ENCODE peak calls at places on chromosomes 7 and 10, in seven cellular contexts. One of them, this sample, is unnamed.

GRCh38 chr10:35335133-35335532 is 1.2 kb upstream of the CCNY start:
- DNase-seq in activated CD8-positive, alpha-beta memory T cell treated with anti-CD3 and anti-CD28 coated beads, Interleukin-2, amount 10 ng/mL, durations not matched to agents 7 days and 5 days: no peak
- DNase-seq in HS-27A: no peak
- DNase-seq in GM12892: no peak
- DNase-seq in left cardiac atrium: no peak
- DNase-seq in cerebellar cortex: no peak
- DNase-seq in stimulated activated CD4-positive, alpha-beta T cell treated with anti-CD3 and anti-CD28 coated beads, Interleukin-15, amount 100 ng/mL, for 1 hour: no peak
- DNase-seq in this sample: no peak

GRCh38 chr7:145269418-145270161 is 433.7 kb upstream of the TPK1 start:
- DNase-seq in activated CD8-positive, alpha-beta memory T cell treated with anti-CD3 and anti-CD28 coated beads, Interleukin-2, amount 10 ng/mL, durations not matched to agents 7 days and 5 days: no peak
- DNase-seq in HS-27A: no peak
- DNase-seq in GM12892: no peak
- DNase-seq in left cardiac atrium: no peak
- DNase-seq in cerebellar cortex: no peak
- DNase-seq in stimulated activated CD4-positive, alpha-beta T cell treated with anti-CD3 and anti-CD28 coated beads, Interleukin-15, amount 100 ng/mL, for 1 hour: no peak
- DNase-seq in this sample: no peak

GRCh38 chr10:13882112-13882711 is 295.4 kb downstream of the PRPF18 start:
- DNase-seq in activated CD8-positive, alpha-beta memory T cell treated with anti-CD3 and anti-CD28 coated beads, Interleukin-2, amount 10 ng/mL, durations not matched to agents 7 days and 5 days: no peak
- DNase-seq in HS-27A: peak
- DNase-seq in GM12892: no peak
- DNase-seq in left cardiac atrium: peak
- DNase-seq in cerebellar cortex: peak
- DNase-seq in stimulated activated CD4-positive, alpha-beta T cell treated with anti-CD3 and anti-CD28 coated beads, Interleukin-15, amount 100 ng/mL, for 1 hour: no peak
- DNase-seq in this sample: no peak

GRCh38 chr7:118245267-118246040 is 20.9 kb downstream of the ANKRD7 start:
- DNase-seq in activated CD8-positive, alpha-beta memory T cell treated with anti-CD3 and anti-CD28 coated beads, Interleukin-2, amount 10 ng/mL, durations not matched to agents 7 days and 5 days: peak
- DNase-seq in HS-27A: no peak
- DNase-seq in GM12892: no peak
- DNase-seq in left cardiac atrium: no peak
- DNase-seq in cerebellar cortex: no peak
- DNase-seq in stimulated activated CD4-positive, alpha-beta T cell treated with anti-CD3 and anti-CD28 coated beads, Interleukin-15, amount 100 ng/mL, for 1 hour: no peak
- DNase-seq in this sample: no peak

GRCh38 chr7:135795846-135796570 is 47.4 kb upstream of the FAM180A start:
- DNase-seq in activated CD8-positive, alpha-beta memory T cell treated with anti-CD3 and anti-CD28 coated beads, Interleukin-2, amount 10 ng/mL, durations not matched to agents 7 days and 5 days: no peak
- DNase-seq in HS-27A: no peak
- DNase-seq in GM12892: no peak
- DNase-seq in left cardiac atrium: no peak
- DNase-seq in cerebellar cortex: no peak
- DNase-seq in stimulated activated CD4-positive, alpha-beta T cell treated with anti-CD3 and anti-CD28 coated beads, Interleukin-15, amount 100 ng/mL, for 1 hour: no peak
- DNase-seq in this sample: no peak

GRCh38 chr7:23471090-23471859 is 984 bp upstream of the IGF2BP3 start:
- DNase-seq in activated CD8-positive, alpha-beta memory T cell treated with anti-CD3 and anti-CD28 coated beads, Interleukin-2, amount 10 ng/mL, durations not matched to agents 7 days and 5 days: peak
- DNase-seq in HS-27A: no peak
- DNase-seq in GM12892: peak
- DNase-seq in left cardiac atrium: no peak
- DNase-seq in cerebellar cortex: peak
- DNase-seq in stimulated activated CD4-positive, alpha-beta T cell treated with anti-CD3 and anti-CD28 coated beads, Interleukin-15, amount 100 ng/mL, for 1 hour: no peak
- DNase-seq in this sample: peak

GRCh38 chr7:121334875-121335648 is 6.3 kb downstream of the WNT16 start:
- DNase-seq in activated CD8-positive, alpha-beta memory T cell treated with anti-CD3 and anti-CD28 coated beads, Interleukin-2, amount 10 ng/mL, durations not matched to agents 7 days and 5 days: no peak
- DNase-seq in HS-27A: no peak
- DNase-seq in GM12892: no peak
- DNase-seq in left cardiac atrium: no peak
- DNase-seq in cerebellar cortex: no peak
- DNase-seq in stimulated activated CD4-positive, alpha-beta T cell treated with anti-CD3 and anti-CD28 coated beads, Interleukin-15, amount 100 ng/mL, for 1 hour: no peak
- DNase-seq in this sample: no peak

GRCh38 chr10:61096056-61096455 is 152.1 kb upstream of the RHOBTB1 start:
- DNase-seq in activated CD8-positive, alpha-beta memory T cell treated with anti-CD3 and anti-CD28 coated beads, Interleukin-2, amount 10 ng/mL, durations not matched to agents 7 days and 5 days: no peak
- DNase-seq in HS-27A: no peak
- DNase-seq in GM12892: no peak
- DNase-seq in left cardiac atrium: no peak
- DNase-seq in cerebellar cortex: no peak
- DNase-seq in stimulated activated CD4-positive, alpha-beta T cell treated with anti-CD3 and anti-CD28 coated beads, Interleukin-15, amount 100 ng/mL, for 1 hour: no peak
- DNase-seq in this sample: no peak

GRCh38 chr7:12712236-12712635 is 24.8 kb downstream of the ARL4A start:
- DNase-seq in activated CD8-positive, alpha-beta memory T cell treated with anti-CD3 and anti-CD28 coated beads, Interleukin-2, amount 10 ng/mL, durations not matched to agents 7 days and 5 days: no peak
- DNase-seq in HS-27A: no peak
- DNase-seq in GM12892: no peak
- DNase-seq in left cardiac atrium: no peak
- DNase-seq in cerebellar cortex: no peak
- DNase-seq in stimulated activated CD4-positive, alpha-beta T cell treated with anti-CD3 and anti-CD28 coated beads, Interleukin-15, amount 100 ng/mL, for 1 hour: no peak
- DNase-seq in this sample: no peak

GRCh38 chr7:613442-614140 is 93.9 kb upstream of the PDGFA start:
- DNase-seq in activated CD8-positive, alpha-beta memory T cell treated with anti-CD3 and anti-CD28 coated beads, Interleukin-2, amount 10 ng/mL, durations not matched to agents 7 days and 5 days: no peak
- DNase-seq in HS-27A: no peak
- DNase-seq in GM12892: no peak
- DNase-seq in left cardiac atrium: no peak
- DNase-seq in cerebellar cortex: no peak
- DNase-seq in stimulated activated CD4-positive, alpha-beta T cell treated with anti-CD3 and anti-CD28 coated beads, Interleukin-15, amount 100 ng/mL, for 1 hour: no peak
- DNase-seq in this sample: no peak

GRCh38 chr7:55838595-55838994 is 24.0 kb downstream of the SEPTIN14 start:
- DNase-seq in activated CD8-positive, alpha-beta memory T cell treated with anti-CD3 and anti-CD28 coated beads, Interleukin-2, amount 10 ng/mL, durations not matched to agents 7 days and 5 days: no peak
- DNase-seq in HS-27A: no peak
- DNase-seq in GM12892: no peak
- DNase-seq in left cardiac atrium: no peak
- DNase-seq in cerebellar cortex: no peak
- DNase-seq in stimulated activated CD4-positive, alpha-beta T cell treated with anti-CD3 and anti-CD28 coated beads, Interleukin-15, amount 100 ng/mL, for 1 hour: no peak
- DNase-seq in this sample: no peak

GRCh38 chr7:117047496-117047895 is 94.2 kb downstream of the ST7 start:
- DNase-seq in activated CD8-positive, alpha-beta memory T cell treated with anti-CD3 and anti-CD28 coated beads, Interleukin-2, amount 10 ng/mL, durations not matched to agents 7 days and 5 days: no peak
- DNase-seq in HS-27A: no peak
- DNase-seq in GM12892: no peak
- DNase-seq in left cardiac atrium: no peak
- DNase-seq in cerebellar cortex: no peak
- DNase-seq in stimulated activated CD4-positive, alpha-beta T cell treated with anti-CD3 and anti-CD28 coated beads, Interleukin-15, amount 100 ng/mL, for 1 hour: no peak
- DNase-seq in this sample: no peak

GRCh38 chr7:39667354-39667923 is 44.1 kb downstream of the RALA start:
- DNase-seq in activated CD8-positive, alpha-beta memory T cell treated with anti-CD3 and anti-CD28 coated beads, Interleukin-2, amount 10 ng/mL, durations not matched to agents 7 days and 5 days: no peak
- DNase-seq in HS-27A: no peak
- DNase-seq in GM12892: no peak
- DNase-seq in left cardiac atrium: no peak
- DNase-seq in cerebellar cortex: peak
- DNase-seq in stimulated activated CD4-positive, alpha-beta T cell treated with anti-CD3 and anti-CD28 coated beads, Interleukin-15, amount 100 ng/mL, for 1 hour: no peak
- DNase-seq in this sample: no peak

GRCh38 chr10:13690281-13690825 is 103.6 kb downstream of the PRPF18 start:
- DNase-seq in activated CD8-positive, alpha-beta memory T cell treated with anti-CD3 and anti-CD28 coated beads, Interleukin-2, amount 10 ng/mL, durations not matched to agents 7 days and 5 days: no peak
- DNase-seq in HS-27A: no peak
- DNase-seq in GM12892: peak
- DNase-seq in left cardiac atrium: no peak
- DNase-seq in cerebellar cortex: no peak
- DNase-seq in stimulated activated CD4-positive, alpha-beta T cell treated with anti-CD3 and anti-CD28 coated beads, Interleukin-15, amount 100 ng/mL, for 1 hour: no peak
- DNase-seq in this sample: no peak

GRCh38 chr10:73965890-73966768 is 31.8 kb upstream of the VCL start:
- DNase-seq in activated CD8-positive, alpha-beta memory T cell treated with anti-CD3 and anti-CD28 coated beads, Interleukin-2, amount 10 ng/mL, durations not matched to agents 7 days and 5 days: no peak
- DNase-seq in HS-27A: peak
- DNase-seq in GM12892: no peak
- DNase-seq in left cardiac atrium: peak
- DNase-seq in cerebellar cortex: peak
- DNase-seq in stimulated activated CD4-positive, alpha-beta T cell treated with anti-CD3 and anti-CD28 coated beads, Interleukin-15, amount 100 ng/mL, for 1 hour: no peak
- DNase-seq in this sample: no peak

GRCh38 chr10:102718220-102718619 is 3.8 kb downstream of the SFXN2 start:
- DNase-seq in activated CD8-positive, alpha-beta memory T cell treated with anti-CD3 and anti-CD28 coated beads, Interleukin-2, amount 10 ng/mL, durations not matched to agents 7 days and 5 days: no peak
- DNase-seq in HS-27A: no peak
- DNase-seq in GM12892: no peak
- DNase-seq in left cardiac atrium: no peak
- DNase-seq in cerebellar cortex: peak
- DNase-seq in stimulated activated CD4-positive, alpha-beta T cell treated with anti-CD3 and anti-CD28 coated beads, Interleukin-15, amount 100 ng/mL, for 1 hour: no peak
- DNase-seq in this sample: no peak

GRCh38 chr7:7438851-7439250 is 96.8 kb downstream of the COL28A1 start:
- DNase-seq in activated CD8-positive, alpha-beta memory T cell treated with anti-CD3 and anti-CD28 coated beads, Interleukin-2, amount 10 ng/mL, durations not matched to agents 7 days and 5 days: no peak
- DNase-seq in HS-27A: peak
- DNase-seq in GM12892: no peak
- DNase-seq in left cardiac atrium: no peak
- DNase-seq in cerebellar cortex: no peak
- DNase-seq in stimulated activated CD4-positive, alpha-beta T cell treated with anti-CD3 and anti-CD28 coated beads, Interleukin-15, amount 100 ng/mL, for 1 hour: no peak
- DNase-seq in this sample: no peak

GRCh38 chr7:31075006-31075405 is 22.9 kb downstream of the ADCYAP1R1 start:
- DNase-seq in activated CD8-positive, alpha-beta memory T cell treated with anti-CD3 and anti-CD28 coated beads, Interleukin-2, amount 10 ng/mL, durations not matched to agents 7 days and 5 days: no peak
- DNase-seq in HS-27A: no peak
- DNase-seq in GM12892: no peak
- DNase-seq in left cardiac atrium: no peak
- DNase-seq in cerebellar cortex: no peak
- DNase-seq in stimulated activated CD4-positive, alpha-beta T cell treated with anti-CD3 and anti-CD28 coated beads, Interleukin-15, amount 100 ng/mL, for 1 hour: no peak
- DNase-seq in this sample: no peak

GRCh38 chr7:41046221-41046761 is 656.6 kb downstream of the INHBA start:
- DNase-seq in activated CD8-positive, alpha-beta memory T cell treated with anti-CD3 and anti-CD28 coated beads, Interleukin-2, amount 10 ng/mL, durations not matched to agents 7 days and 5 days: no peak
- DNase-seq in HS-27A: no peak
- DNase-seq in GM12892: no peak
- DNase-seq in left cardiac atrium: peak
- DNase-seq in cerebellar cortex: no peak
- DNase-seq in stimulated activated CD4-positive, alpha-beta T cell treated with anti-CD3 and anti-CD28 coated beads, Interleukin-15, amount 100 ng/mL, for 1 hour: no peak
- DNase-seq in this sample: no peak

GRCh38 chr10:59383436-59383835 is 21.1 kb upstream of the FAM13C start:
- DNase-seq in activated CD8-positive, alpha-beta memory T cell treated with anti-CD3 and anti-CD28 coated beads, Interleukin-2, amount 10 ng/mL, durations not matched to agents 7 days and 5 days: no peak
- DNase-seq in HS-27A: no peak
- DNase-seq in GM12892: no peak
- DNase-seq in left cardiac atrium: no peak
- DNase-seq in cerebellar cortex: no peak
- DNase-seq in stimulated activated CD4-positive, alpha-beta T cell treated with anti-CD3 and anti-CD28 coated beads, Interleukin-15, amount 100 ng/mL, for 1 hour: no peak
- DNase-seq in this sample: no peak

GRCh38 chr10:3904419-3904975 is 119.5 kb upstream of the KLF6 start:
- DNase-seq in activated CD8-positive, alpha-beta memory T cell treated with anti-CD3 and anti-CD28 coated beads, Interleukin-2, amount 10 ng/mL, durations not matched to agents 7 days and 5 days: no peak
- DNase-seq in HS-27A: no peak
- DNase-seq in GM12892: no peak
- DNase-seq in left cardiac atrium: no peak
- DNase-seq in cerebellar cortex: no peak
- DNase-seq in stimulated activated CD4-positive, alpha-beta T cell treated with anti-CD3 and anti-CD28 coated beads, Interleukin-15, amount 100 ng/mL, for 1 hour: no peak
- DNase-seq in this sample: no peak

GRCh38 chr10:132453470-132453861 is 56.5 kb downstream of the PWWP2B start:
- DNase-seq in activated CD8-positive, alpha-beta memory T cell treated with anti-CD3 and anti-CD28 coated beads, Interleukin-2, amount 10 ng/mL, durations not matched to agents 7 days and 5 days: no peak
- DNase-seq in HS-27A: no peak
- DNase-seq in GM12892: no peak
- DNase-seq in left cardiac atrium: no peak
- DNase-seq in cerebellar cortex: no peak
- DNase-seq in stimulated activated CD4-positive, alpha-beta T cell treated with anti-CD3 and anti-CD28 coated beads, Interleukin-15, amount 100 ng/mL, for 1 hour: no peak
- DNase-seq in this sample: no peak

GRCh38 chr10:33616921-33617320 is 282.5 kb upstream of the NRP1 start:
- DNase-seq in activated CD8-positive, alpha-beta memory T cell treated with anti-CD3 and anti-CD28 coated beads, Interleukin-2, amount 10 ng/mL, durations not matched to agents 7 days and 5 days: no peak
- DNase-seq in HS-27A: no peak
- DNase-seq in GM12892: no peak
- DNase-seq in left cardiac atrium: no peak
- DNase-seq in cerebellar cortex: no peak
- DNase-seq in stimulated activated CD4-positive, alpha-beta T cell treated with anti-CD3 and anti-CD28 coated beads, Interleukin-15, amount 100 ng/mL, for 1 hour: no peak
- DNase-seq in this sample: no peak

GRCh38 chr7:25215694-25216335 is 12.5 kb downstream of the NPVF start:
- DNase-seq in activated CD8-positive, alpha-beta memory T cell treated with anti-CD3 and anti-CD28 coated beads, Interleukin-2, amount 10 ng/mL, durations not matched to agents 7 days and 5 days: no peak
- DNase-seq in HS-27A: no peak
- DNase-seq in GM12892: no peak
- DNase-seq in left cardiac atrium: no peak
- DNase-seq in cerebellar cortex: peak
- DNase-seq in stimulated activated CD4-positive, alpha-beta T cell treated with anti-CD3 and anti-CD28 coated beads, Interleukin-15, amount 100 ng/mL, for 1 hour: no peak
- DNase-seq in this sample: no peak

GRCh38 chr7:822692-823276 is 9.5 kb upstream of the SUN1 start:
- DNase-seq in activated CD8-positive, alpha-beta memory T cell treated with anti-CD3 and anti-CD28 coated beads, Interleukin-2, amount 10 ng/mL, durations not matched to agents 7 days and 5 days: no peak
- DNase-seq in HS-27A: no peak
- DNase-seq in GM12892: no peak
- DNase-seq in left cardiac atrium: peak
- DNase-seq in cerebellar cortex: no peak
- DNase-seq in stimulated activated CD4-positive, alpha-beta T cell treated with anti-CD3 and anti-CD28 coated beads, Interleukin-15, amount 100 ng/mL, for 1 hour: no peak
- DNase-seq in this sample: no peak

GRCh38 chr7:17557305-17557704 is 258.9 kb downstream of the AHR start:
- DNase-seq in activated CD8-positive, alpha-beta memory T cell treated with anti-CD3 and anti-CD28 coated beads, Interleukin-2, amount 10 ng/mL, durations not matched to agents 7 days and 5 days: no peak
- DNase-seq in HS-27A: no peak
- DNase-seq in GM12892: no peak
- DNase-seq in left cardiac atrium: no peak
- DNase-seq in cerebellar cortex: no peak
- DNase-seq in stimulated activated CD4-positive, alpha-beta T cell treated with anti-CD3 and anti-CD28 coated beads, Interleukin-15, amount 100 ng/mL, for 1 hour: no peak
- DNase-seq in this sample: no peak

GRCh38 chr7:141551773-141552162 is 558 bp downstream of the AGK start:
- DNase-seq in activated CD8-positive, alpha-beta memory T cell treated with anti-CD3 and anti-CD28 coated beads, Interleukin-2, amount 10 ng/mL, durations not matched to agents 7 days and 5 days: no peak
- DNase-seq in HS-27A: no peak
- DNase-seq in GM12892: no peak
- DNase-seq in left cardiac atrium: no peak
- DNase-seq in cerebellar cortex: peak
- DNase-seq in stimulated activated CD4-positive, alpha-beta T cell treated with anti-CD3 and anti-CD28 coated beads, Interleukin-15, amount 100 ng/mL, for 1 hour: no peak
- DNase-seq in this sample: no peak

GRCh38 chr10:132151951-132152505 is 34.7 kb upstream of the DPYSL4 start:
- DNase-seq in activated CD8-positive, alpha-beta memory T cell treated with anti-CD3 and anti-CD28 coated beads, Interleukin-2, amount 10 ng/mL, durations not matched to agents 7 days and 5 days: no peak
- DNase-seq in HS-27A: no peak
- DNase-seq in GM12892: no peak
- DNase-seq in left cardiac atrium: peak
- DNase-seq in cerebellar cortex: no peak
- DNase-seq in stimulated activated CD4-positive, alpha-beta T cell treated with anti-CD3 and anti-CD28 coated beads, Interleukin-15, amount 100 ng/mL, for 1 hour: no peak
- DNase-seq in this sample: no peak

GRCh38 chr7:43058271-43059066 is 54.0 kb upstream of the HECW1 start:
- DNase-seq in activated CD8-positive, alpha-beta memory T cell treated with anti-CD3 and anti-CD28 coated beads, Interleukin-2, amount 10 ng/mL, durations not matched to agents 7 days and 5 days: no peak
- DNase-seq in HS-27A: no peak
- DNase-seq in GM12892: peak
- DNase-seq in left cardiac atrium: no peak
- DNase-seq in cerebellar cortex: no peak
- DNase-seq in stimulated activated CD4-positive, alpha-beta T cell treated with anti-CD3 and anti-CD28 coated beads, Interleukin-15, amount 100 ng/mL, for 1 hour: no peak
- DNase-seq in this sample: no peak

GRCh38 chr7:4470246-4470645 is 211.8 kb upstream of the FOXK1 start:
- DNase-seq in activated CD8-positive, alpha-beta memory T cell treated with anti-CD3 and anti-CD28 coated beads, Interleukin-2, amount 10 ng/mL, durations not matched to agents 7 days and 5 days: no peak
- DNase-seq in HS-27A: no peak
- DNase-seq in GM12892: no peak
- DNase-seq in left cardiac atrium: no peak
- DNase-seq in cerebellar cortex: no peak
- DNase-seq in stimulated activated CD4-positive, alpha-beta T cell treated with anti-CD3 and anti-CD28 coated beads, Interleukin-15, amount 100 ng/mL, for 1 hour: no peak
- DNase-seq in this sample: no peak

GRCh38 chr7:27064169-27064568 is 31.6 kb downstream of the HOXA1 start:
- DNase-seq in activated CD8-positive, alpha-beta memory T cell treated with anti-CD3 and anti-CD28 coated beads, Interleukin-2, amount 10 ng/mL, durations not matched to agents 7 days and 5 days: no peak
- DNase-seq in HS-27A: no peak
- DNase-seq in GM12892: no peak
- DNase-seq in left cardiac atrium: no peak
- DNase-seq in cerebellar cortex: no peak
- DNase-seq in stimulated activated CD4-positive, alpha-beta T cell treated with anti-CD3 and anti-CD28 coated beads, Interleukin-15, amount 100 ng/mL, for 1 hour: no peak
- DNase-seq in this sample: no peak

GRCh38 chr7:30427296-30428080 is 51.1 kb downstream of the NOD1 start:
- DNase-seq in activated CD8-positive, alpha-beta memory T cell treated with anti-CD3 and anti-CD28 coated beads, Interleukin-2, amount 10 ng/mL, durations not matched to agents 7 days and 5 days: no peak
- DNase-seq in HS-27A: no peak
- DNase-seq in GM12892: no peak
- DNase-seq in left cardiac atrium: no peak
- DNase-seq in cerebellar cortex: no peak
- DNase-seq in stimulated activated CD4-positive, alpha-beta T cell treated with anti-CD3 and anti-CD28 coated beads, Interleukin-15, amount 100 ng/mL, for 1 hour: no peak
- DNase-seq in this sample: no peak

GRCh38 chr7:152735443-152736004 is 24.0 kb upstream of the ACTR3B start:
- DNase-seq in activated CD8-positive, alpha-beta memory T cell treated with anti-CD3 and anti-CD28 coated beads, Interleukin-2, amount 10 ng/mL, durations not matched to agents 7 days and 5 days: no peak
- DNase-seq in HS-27A: no peak
- DNase-seq in GM12892: no peak
- DNase-seq in left cardiac atrium: no peak
- DNase-seq in cerebellar cortex: no peak
- DNase-seq in stimulated activated CD4-positive, alpha-beta T cell treated with anti-CD3 and anti-CD28 coated beads, Interleukin-15, amount 100 ng/mL, for 1 hour: no peak
- DNase-seq in this sample: no peak

GRCh38 chr7:151804756-151805503 is 72.0 kb downstream of the PRKAG2 start:
- DNase-seq in activated CD8-positive, alpha-beta memory T cell treated with anti-CD3 and anti-CD28 coated beads, Interleukin-2, amount 10 ng/mL, durations not matched to agents 7 days and 5 days: no peak
- DNase-seq in HS-27A: no peak
- DNase-seq in GM12892: no peak
- DNase-seq in left cardiac atrium: no peak
- DNase-seq in cerebellar cortex: no peak
- DNase-seq in stimulated activated CD4-positive, alpha-beta T cell treated with anti-CD3 and anti-CD28 coated beads, Interleukin-15, amount 100 ng/mL, for 1 hour: no peak
- DNase-seq in this sample: no peak

GRCh38 chr7:36047254-36047653 is 105.8 kb upstream of the EEPD1 start:
- DNase-seq in activated CD8-positive, alpha-beta memory T cell treated with anti-CD3 and anti-CD28 coated beads, Interleukin-2, amount 10 ng/mL, durations not matched to agents 7 days and 5 days: no peak
- DNase-seq in HS-27A: no peak
- DNase-seq in GM12892: no peak
- DNase-seq in left cardiac atrium: no peak
- DNase-seq in cerebellar cortex: no peak
- DNase-seq in stimulated activated CD4-positive, alpha-beta T cell treated with anti-CD3 and anti-CD28 coated beads, Interleukin-15, amount 100 ng/mL, for 1 hour: no peak
- DNase-seq in this sample: no peak

GRCh38 chr10:30510932-30511700 is 77.1 kb downstream of the MAP3K8 start:
- DNase-seq in activated CD8-positive, alpha-beta memory T cell treated with anti-CD3 and anti-CD28 coated beads, Interleukin-2, amount 10 ng/mL, durations not matched to agents 7 days and 5 days: no peak
- DNase-seq in HS-27A: no peak
- DNase-seq in GM12892: no peak
- DNase-seq in left cardiac atrium: no peak
- DNase-seq in cerebellar cortex: no peak
- DNase-seq in stimulated activated CD4-positive, alpha-beta T cell treated with anti-CD3 and anti-CD28 coated beads, Interleukin-15, amount 100 ng/mL, for 1 hour: no peak
- DNase-seq in this sample: no peak

GRCh38 chr7:101121996-101122932 is 4.6 kb upstream of the SERPINE1 start:
- DNase-seq in activated CD8-positive, alpha-beta memory T cell treated with anti-CD3 and anti-CD28 coated beads, Interleukin-2, amount 10 ng/mL, durations not matched to agents 7 days and 5 days: no peak
- DNase-seq in HS-27A: peak
- DNase-seq in GM12892: peak
- DNase-seq in left cardiac atrium: peak
- DNase-seq in cerebellar cortex: peak
- DNase-seq in stimulated activated CD4-positive, alpha-beta T cell treated with anti-CD3 and anti-CD28 coated beads, Interleukin-15, amount 100 ng/mL, for 1 hour: no peak
- DNase-seq in this sample: no peak

GRCh38 chr7:139660317-139661042 is 117.3 kb downstream of the HIPK2 start:
- DNase-seq in activated CD8-positive, alpha-beta memory T cell treated with anti-CD3 and anti-CD28 coated beads, Interleukin-2, amount 10 ng/mL, durations not matched to agents 7 days and 5 days: no peak
- DNase-seq in HS-27A: no peak
- DNase-seq in GM12892: no peak
- DNase-seq in left cardiac atrium: no peak
- DNase-seq in cerebellar cortex: no peak
- DNase-seq in stimulated activated CD4-positive, alpha-beta T cell treated with anti-CD3 and anti-CD28 coated beads, Interleukin-15, amount 100 ng/mL, for 1 hour: no peak
- DNase-seq in this sample: no peak

This sample was measured in GM19239.